ENCODE peak calls at places on chromosome 15, in seven cellular contexts. E is fibroblast of pulmonary artery; L is cardiac fibroblast; V is kidney epithelial cell; Z is CD8-positive, alpha-beta memory T cell; C is GM23248; J is OCI-LY7. D is an unnamed sample.

GRCh38 chr15:58947179-58947578 is 13.7 kb upstream of the SLTM start:
- DNase-seq in J (no peak), Z (no peak), C (no peak), E (peak), V (no peak), L (no peak), D (no peak)

GRCh38 chr15:87736921-87737389 is 519.6 kb downstream of the NTRK3 start:
- DNase-seq in C (peak), V (no peak), L (no peak), Z (no peak), J (no peak), E (no peak), D (no peak)

GRCh38 chr15:48285329-48286214 is 45.7 kb upstream of the DUT start:
- DNase-seq in C (peak), J (peak), E (peak), V (peak), Z (peak), L (peak), D (peak)

GRCh38 chr15:101807345-101807945 is 4.1 kb downstream of the OR4F6 start:
- DNase-seq in J (no peak), C (peak), Z (no peak), V (peak), L (no peak), E (no peak), D (peak)

GRCh38 chr15:72315706-72316370 is 4.1 kb downstream of the CELF6 start:
- DNase-seq in J (no peak), C (no peak), V (no peak), L (peak), Z (no peak), E (no peak), D (no peak)

GRCh38 chr15:79339588-79340314 is 28.8 kb downstream of the TMED3 start:
- DNase-seq in Z (no peak), C (peak), V (no peak), E (peak), L (peak), J (peak), D (peak)

GRCh38 chr15:86394866-86395265 is 315.2 kb downstream of the AGBL1 start:
- DNase-seq in Z (no peak), J (no peak), E (no peak), V (no peak), C (no peak), L (no peak), D (no peak)

GRCh38 chr15:33313491-33313890 is 2.7 kb downstream of the RYR3 start:
- DNase-seq in C (no peak), E (no peak), L (no peak), J (no peak), Z (no peak), V (no peak), D (no peak)

GRCh38 chr15:31335991-31336942 is 9.6 kb downstream of the KLF13 start:
- DNase-seq in E (no peak), L (no peak), C (no peak), J (no peak), V (no peak), Z (no peak), D (no peak)

GRCh38 chr15:100330221-100330620 is 11.6 kb downstream of the ADAMTS17 start:
- DNase-seq in E (no peak), C (no peak), L (no peak), J (peak), V (no peak), Z (no peak), D (no peak)

GRCh38 chr15:95024388-95024787 is 793.0 kb downstream of the MCTP2 start:
- DNase-seq in E (peak), Z (no peak), C (peak), L (peak), J (peak), V (no peak), D (peak)

GRCh38 chr15:32905481-32905880 is 187.7 kb downstream of the GREM1 start:
- DNase-seq in V (no peak), J (no peak), Z (no peak), E (no peak), L (no peak), C (peak), D (no peak)

GRCh38 chr15:99442268-99442897 is 123.4 kb upstream of the MEF2A start:
- DNase-seq in C (peak), V (peak), J (no peak), E (peak), L (peak), Z (no peak), D (peak)

GRCh38 chr15:98800437-98801233 is 152.3 kb downstream of the IGF1R start:
- DNase-seq in E (peak), V (peak), J (no peak), C (peak), Z (no peak), L (peak), D (peak)

GRCh38 chr15:34810455-34811146 is 15.3 kb upstream of the ACTC1 start:
- DNase-seq in L (peak), E (peak), V (peak), Z (no peak), J (no peak), C (peak), D (peak)

GRCh38 chr15:62125763-62126162 is 39.3 kb downstream of the C2CD4B start:
- DNase-seq in J (peak), V (no peak), L (peak), Z (no peak), C (peak), E (peak), D (peak)

GRCh38 chr15:59140422-59141226 is 35.7 kb downstream of the CCNB2 start:
- DNase-seq in Z (no peak), C (no peak), J (no peak), L (no peak), V (peak), E (no peak), D (no peak)

GRCh38 chr15:99009741-99010370 is 2.3 kb upstream of the PGPEP1L start:
- DNase-seq in V (no peak), L (peak), E (peak), Z (no peak), J (no peak), C (no peak), D (no peak)

GRCh38 chr15:29815000-29815704 is 7.1 kb downstream of the TJP1 start:
- DNase-seq in L (peak), V (peak), C (peak), E (peak), J (no peak), Z (no peak), D (peak)

GRCh38 chr15:42091753-42092665 is 2.4 kb downstream of the PLA2G4D start:
- DNase-seq in E (no peak), V (no peak), C (peak), L (no peak), Z (no peak), J (no peak), D (no peak)

GRCh38 chr15:101167791-101168462 is 83.9 kb downstream of the CHSY1 start:
- DNase-seq in J (no peak), V (peak), L (peak), C (peak), E (peak), Z (no peak), D (peak)

GRCh38 chr15:87929835-87930234 is 326.7 kb downstream of the NTRK3 start:
- DNase-seq in V (no peak), E (no peak), L (no peak), Z (no peak), C (no peak), J (no peak), D (no peak)

GRCh38 chr15:59353994-59354951 is 18.4 kb downstream of the MYO1E start:
- DNase-seq in E (no peak), V (no peak), Z (no peak), L (no peak), J (no peak), C (no peak), D (no peak)

GRCh38 chr15:101534376-101534970 is 45.0 kb upstream of the PCSK6 start:
- DNase-seq in V (no peak), Z (no peak), J (no peak), C (no peak), L (no peak), E (no peak), D (no peak)

GRCh38 chr15:85977586-85977985 is 102.1 kb upstream of the AGBL1 start:
- DNase-seq in V (no peak), Z (no peak), E (no peak), C (no peak), L (no peak), J (no peak), D (no peak)

GRCh38 chr15:99486371-99487336 is 79.1 kb upstream of the MEF2A start:
- DNase-seq in Z (no peak), L (peak), E (peak), C (peak), V (peak), J (no peak), D (peak)

GRCh38 chr15:58506787-58507671 is 75.2 kb downstream of the LIPC start:
- DNase-seq in L (no peak), E (no peak), C (peak), J (no peak), Z (no peak), V (no peak), D (peak)

GRCh38 chr15:64023215-64023614 is 23.1 kb downstream of the DAPK2 start:
- DNase-seq in C (peak), J (no peak), L (no peak), E (no peak), Z (no peak), V (no peak), D (no peak)

GRCh38 chr15:101207867-101208288 is 44.0 kb downstream of the CHSY1 start:
- DNase-seq in V (no peak), C (peak), E (peak), L (peak), Z (no peak), J (no peak), D (peak)

GRCh38 chr15:92877000-92877399 is 23.1 kb upstream of the CHD2 start:
- DNase-seq in Z (no peak), V (no peak), C (no peak), J (no peak), E (no peak), L (no peak), D (no peak)

GRCh38 chr15:64158363-64159134 is 4.3 kb downstream of the PPIB start:
- DNase-seq in V (no peak), J (no peak), E (no peak), L (no peak), Z (no peak), C (no peak), D (no peak)

GRCh38 chr15:40928351-40928974 is 677 bp upstream of the DLL4 start:
- DNase-seq in J (no peak), V (no peak), E (no peak), Z (no peak), L (no peak), C (no peak), D (no peak)

GRCh38 chr15:57649138-57649537 is 57.4 kb upstream of the POLR2M start:
- DNase-seq in C (peak), E (peak), V (no peak), Z (no peak), L (peak), J (no peak), D (peak)

GRCh38 chr15:69578252-69578651 is 125.6 kb downstream of the RPLP1 start:
- DNase-seq in Z (no peak), L (no peak), J (no peak), C (no peak), E (no peak), V (no peak), D (no peak)
- H3K4me3 ChIP-seq in Z (no peak), L (no peak), J (no peak), C (no peak), E (no peak), V (no peak), D (no peak)

GRCh38 chr15:69297642-69298353 is 914 bp upstream of the PAQR5 start:
- DNase-seq in J (no peak), V (no peak), C (no peak), E (no peak), L (no peak), Z (no peak), D (no peak)
- H3K4me3 ChIP-seq in J (no peak), V (no peak), C (no peak), E (no peak), L (no peak), Z (no peak), D (no peak)

GRCh38 chr15:45458746-45459403 is 63.7 kb downstream of the SLC30A4 start:
- DNase-seq in Z (peak), J (peak), L (peak), C (peak), E (peak), V (no peak), D (no peak)
- H3K4me3 ChIP-seq in Z (no peak), J (peak), L (peak), C (peak), E (peak), V (peak), D (peak)

GRCh38 chr15:73941044-73941443 is 14.8 kb downstream of the LOXL1 start:
- DNase-seq in V (peak), C (peak), E (peak), L (peak), Z (no peak), J (no peak), D (peak)
- H3K4me3 ChIP-seq in V (no peak), C (peak), E (no peak), L (peak), Z (no peak), J (no peak), D (no peak)

GRCh38 chr15:77819271-77819806 is 186.6 kb upstream of the LINGO1 start:
- DNase-seq in C (peak), E (no peak), Z (no peak), J (no peak), L (no peak), V (no peak), D (no peak)

GRCh38 chr15:77816983-77817382 is 184.3 kb upstream of the LINGO1 start:
- DNase-seq in L (no peak), E (no peak), Z (no peak), J (no peak), V (no peak), C (no peak), D (no peak)

GRCh38 chr15:77817434-77817833 is 184.7 kb upstream of the LINGO1 start:
- DNase-seq in L (no peak), V (no peak), E (no peak), J (no peak), C (no peak), Z (no peak), D (no peak)

GRCh38 chr15:77819841-77820728 is 187.4 kb upstream of the LINGO1 start:
- DNase-seq in J (no peak), V (no peak), L (no peak), Z (no peak), E (no peak), C (peak), D (no peak)

DNA sequence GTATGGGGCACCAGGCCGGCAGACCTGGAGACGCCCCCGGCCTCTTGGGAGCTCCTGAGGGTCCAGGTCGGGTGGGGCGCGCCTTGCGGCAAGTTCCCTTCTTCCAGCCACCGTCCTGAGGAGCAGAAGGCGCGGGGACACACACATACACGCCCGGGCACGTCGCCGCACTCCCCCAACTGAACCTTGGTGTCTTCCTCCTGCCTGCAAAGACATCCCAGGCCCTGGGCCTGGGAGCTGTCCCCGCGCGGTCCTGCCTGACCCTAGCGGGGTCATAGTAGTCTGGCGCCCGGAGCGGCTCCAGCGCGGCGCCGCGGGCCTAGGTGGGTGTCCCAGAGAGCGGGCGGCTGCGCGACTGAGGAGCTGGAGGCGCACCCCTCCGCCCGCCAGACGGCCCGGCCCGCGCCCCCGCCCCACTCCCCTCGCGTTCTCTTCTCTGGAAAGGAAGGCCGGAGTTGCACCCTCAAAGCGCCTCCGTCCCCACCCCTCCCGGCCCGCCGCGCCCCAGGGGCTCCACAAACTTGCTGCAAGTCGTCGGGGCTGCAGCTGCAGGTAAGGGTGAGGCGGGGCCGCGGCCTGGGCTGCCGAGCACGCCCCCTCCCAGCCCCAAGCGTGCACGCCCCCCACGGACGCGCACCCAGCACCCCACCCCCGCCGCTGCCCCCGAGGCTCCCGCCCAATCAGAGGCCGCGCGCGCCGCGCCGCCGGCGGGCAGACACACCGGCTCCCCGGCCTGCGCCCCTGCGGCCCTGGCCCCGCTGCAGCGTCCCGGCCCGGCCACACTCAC is 186.0 kb upstream of the LINGO1 start:
- DNase-seq in L (no peak), Z (no peak), E (no peak), V (no peak), J (no peak), C (no peak), D (no peak)
- H3K4me3 ChIP-seq in L (no peak), Z (no peak), E (no peak), V (no peak), J (no peak), C (no peak), D (no peak)

GRCh38 chr15:38558714-38559059 is 5.9 kb downstream of the RASGRP1 start:
- DNase-seq in Z (no peak), L (peak), E (peak), J (no peak), V (no peak), C (peak), D (peak)

GRCh38 chr15:38559908-38560307 is 4.7 kb downstream of the RASGRP1 start:
- DNase-seq in C (no peak), E (no peak), V (no peak), L (no peak), Z (no peak), J (no peak), D (no peak)

GRCh38 chr15:38559131-38559530 is 5.5 kb downstream of the RASGRP1 start:
- DNase-seq in Z (no peak), J (no peak), C (peak), E (no peak), V (no peak), L (no peak), D (no peak)

GRCh38 chr15:38562278-38562677 is 2.3 kb downstream of the RASGRP1 start:
- DNase-seq in Z (no peak), L (no peak), J (peak), V (no peak), C (no peak), E (no peak), D (no peak)

GRCh38 chr15:38560456-38560926 is 4.1 kb downstream of the RASGRP1 start:
- DNase-seq in C (no peak), V (no peak), J (no peak), L (no peak), E (no peak), Z (no peak), D (no peak)
- H3K4me3 ChIP-seq in C (no peak), V (no peak), J (no peak), L (no peak), E (no peak), Z (peak), D (no peak)

GRCh38 chr15:66587020-66587419 is 21.2 kb upstream of the LCTL start:
- DNase-seq in J (no peak), Z (no peak), C (no peak), L (no peak), E (no peak), V (no peak), D (no peak)

GRCh38 chr15:66587749-66588148 is 22.0 kb upstream of the LCTL start:
- DNase-seq in J (no peak), C (no peak), E (no peak), V (no peak), L (no peak), Z (no peak), D (no peak)

GRCh38 chr15:66590435-66590834 is 24.6 kb upstream of the LCTL start:
- DNase-seq in Z (no peak), C (no peak), L (no peak), V (no peak), E (no peak), J (no peak), D (no peak)

GRCh38 chr15:66588537-66588936 is 22.7 kb upstream of the LCTL start:
- DNase-seq in L (no peak), J (peak), V (no peak), Z (no peak), C (no peak), E (no peak), D (no peak)

GRCh38 chr15:66588971-66589370 is 23.2 kb upstream of the LCTL start:
- DNase-seq in J (no peak), Z (no peak), L (no peak), C (no peak), E (no peak), V (no peak), D (no peak)
- H3K4me3 ChIP-seq in J (no peak), Z (no peak), L (no peak), C (no peak), E (no peak), V (no peak), D (no peak)

D was measured in foreskin fibroblast.